ENCODE peak calls at places on chromosomes 4 and X, in five cellular contexts. Y, K, F, X and D are unnamed samples.

GRCh38 chrX:131821945-131822622 is 201.0 kb upstream of the STK26 start:
- DNase-seq in X (no peak), F (no peak), K (no peak), Y (no peak), D (no peak)

GRCh38 chr4:56684320-56684719 is 3.2 kb upstream of the HOPX start:
- DNase-seq in F (no peak), K (no peak), Y (no peak), X (no peak), D (no peak)

GRCh38 chr4:40763228-40763716 is 13.5 kb downstream of the NSUN7 start:
- DNase-seq in X (no peak), K (no peak), F (no peak), Y (no peak), D (no peak)

GRCh38 chr4:73704314-73705055 is 35.9 kb upstream of the CXCL8 start:
- DNase-seq in F (no peak), K (peak; percentile 43), Y (no peak), X (peak; percentile 43), D (peak; percentile 74)

GRCh38 chrX:69152398-69152797 is 12.9 kb downstream of the PJA1 start:
- DNase-seq in F (peak; percentile 29), K (no peak), X (no peak), Y (no peak), D (no peak)

GRCh38 chr4:3035674-3036073 is 38.7 kb downstream of the HTT-AS start:
- DNase-seq in X (no peak), F (no peak), K (no peak), Y (no peak), D (no peak)

GRCh38 chrX:70444326-70445196 is at the start of gene DLG3:
- DNase-seq in F (no peak), X (no peak), K (peak; percentile 42), Y (peak; percentile 66), D (no peak)

GRCh38 chr4:137610960-137611359 is 78.7 kb upstream of the PCDH18 start:
- DNase-seq in F (no peak), Y (no peak), X (no peak), K (no peak), D (no peak)

GRCh38 chr4:110621839-110622751 is 782 bp downstream of the PITX2 start:
- DNase-seq in Y (peak; percentile 78), F (no peak), X (no peak), K (no peak), D (no peak)

DNA sequence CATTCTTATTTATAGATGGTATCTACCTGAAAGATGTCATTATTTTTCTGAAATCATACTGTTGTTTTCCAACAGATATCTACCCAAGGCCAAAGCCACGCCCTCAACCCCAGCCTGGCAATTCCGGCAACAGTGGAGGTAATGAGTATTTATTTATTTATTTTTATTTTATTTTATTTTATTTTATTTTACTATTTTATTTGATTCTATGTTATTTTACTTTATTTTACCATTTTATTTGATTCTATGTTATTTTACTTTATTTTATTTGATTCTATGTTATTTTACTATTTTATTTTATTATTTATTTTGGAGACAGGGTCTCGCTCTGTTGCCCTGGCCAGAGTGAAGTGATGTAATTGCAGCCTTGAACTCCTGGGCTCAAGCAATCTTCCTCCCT is 37.7 kb downstream of the XG start:
- DNase-seq in Y (no peak), K (no peak), F (no peak), X (no peak), D (no peak)
- H3K4me3 ChIP-seq in Y (no peak overlapping the region), K (no peak overlapping the region), F (no peak overlapping the region), X (no peak overlapping the region), D (no peak overlapping the region)

GRCh38 chr4:38661371-38661770 is 2.6 kb upstream of the KLF3 start:
- DNase-seq in F (peak; percentile 60), X (no peak), Y (no peak), K (no peak), D (no peak)

GRCh38 chr4:38664704-38665401 is 854 bp downstream of the KLF3 start:
- DNase-seq in K (no peak), Y (peak; percentile 59), X (peak; percentile 52), F (no peak), D (peak; percentile 83)

GRCh38 chr4:38665846-38666490 is 2.0 kb downstream of the KLF3 start:
- DNase-seq in F (no peak), X (no peak), K (no peak), Y (no peak), D (no peak)

GRCh38 chr4:38663021-38663800 is 788 bp upstream of the KLF3 start:
- DNase-seq in K (peak; percentile 25), F (peak; percentile 95), Y (peak; percentile 72), X (peak; percentile 36), D (peak; percentile 86)

GRCh38 chr4:38663801-38664703 is at the start of gene KLF3:
- DNase-seq in K (peak; percentile 63), Y (peak; percentile 82), F (peak; percentile 98), X (peak; percentile 89), D (peak; percentile 97)
- TF ChIP-seq EP300 in K (peak; percentile 23), Y (no peak), F (no peak), X (peak; percentile 81), D (no peak)

GRCh38 chr4:175789632-175790031 is 22.4 kb downstream of the GPM6A start:
- DNase-seq in F (no peak), Y (no peak), X (no peak), K (no peak), D (no peak)
- H3K4me3 ChIP-seq in F (no peak overlapping the region), Y (no peak overlapping the region), X (no peak overlapping the region), K (no peak overlapping the region), D (no peak overlapping the region)

DNA sequence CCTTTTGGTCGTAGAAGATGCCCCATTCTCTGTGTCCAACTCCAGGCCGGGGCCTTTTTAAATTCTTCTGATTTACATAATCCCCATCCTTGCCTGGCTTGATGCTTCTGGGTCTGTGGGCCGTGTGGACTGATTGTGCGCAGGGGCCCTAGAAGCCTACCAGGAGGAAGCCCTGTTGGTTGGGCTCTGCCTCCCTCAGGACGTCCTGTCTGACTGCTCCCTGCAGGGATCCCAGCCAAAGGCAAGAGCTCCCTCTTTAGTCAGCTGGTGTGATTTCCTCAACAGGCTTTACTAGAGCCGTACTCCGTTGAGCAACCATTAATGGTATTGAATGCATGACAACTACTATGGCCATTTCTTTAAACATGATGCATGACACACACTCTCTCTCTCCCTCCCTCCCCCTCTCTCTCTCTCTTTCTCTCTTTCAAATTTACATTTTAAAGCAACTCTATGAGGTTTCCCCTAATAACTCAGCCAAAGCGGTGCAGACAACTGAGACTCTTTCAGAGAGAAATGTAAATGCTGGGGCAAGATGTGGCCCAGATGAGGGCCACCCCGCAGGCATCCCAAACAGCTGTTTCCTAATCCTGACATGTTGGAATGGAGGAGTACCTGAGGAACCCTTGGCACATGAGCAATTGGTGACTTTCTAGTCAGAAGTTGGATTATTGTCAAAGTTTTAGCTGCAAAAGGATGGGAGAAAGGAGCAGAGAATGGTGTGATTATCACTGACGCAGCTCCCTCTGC is 117.3 kb downstream of the DRD5 start:
- DNase-seq in Y (peak; percentile 68), K (peak; percentile 11), F (no peak), X (no peak), D (no peak)
- TF ChIP-seq EP300 in Y (no peak), K (no peak), F (no peak), X (no peak), D (no peak)

DNA sequence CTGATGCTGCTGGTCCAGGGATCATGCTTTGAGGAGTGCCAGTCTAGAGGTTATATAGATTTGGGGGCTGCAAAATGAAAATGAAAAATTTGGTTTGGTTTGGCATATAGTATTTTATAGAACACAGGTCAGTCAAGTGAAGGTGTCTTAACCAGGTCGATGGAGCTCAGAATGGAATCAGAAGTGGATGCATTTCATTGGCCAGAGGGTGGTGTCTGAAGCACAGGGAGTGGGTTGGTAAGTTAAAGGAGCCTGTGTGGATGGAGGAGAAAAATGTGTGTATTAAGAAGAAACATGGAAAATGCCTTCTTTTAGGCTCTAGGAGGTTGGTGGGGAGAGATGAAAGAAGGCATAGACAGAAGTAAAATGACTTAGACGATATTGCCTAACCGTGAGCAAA is 8.6 kb downstream of the GALNT7 start:
- DNase-seq in Y (no peak), F (no peak), X (no peak), K (no peak), D (no peak)
- H3K4me3 ChIP-seq in Y (no peak overlapping the region), F (no peak overlapping the region), X (no peak overlapping the region), K (no peak overlapping the region), D (no peak overlapping the region)

GRCh38 chrX:1210844-1211243 is 1.6 kb downstream of the CRLF2 start:
- DNase-seq in X (no peak), K (no peak), F (no peak), Y (no peak), D (no peak)

GRCh38 chrX:1212532-1212931 is at the start of gene CRLF2:
- DNase-seq in Y (no peak), X (no peak), K (peak; percentile 54), F (no peak), D (peak; percentile 15)

GRCh38 chrX:1213971-1214370 is 1.5 kb upstream of the CRLF2 start:
- DNase-seq in K (no peak), X (no peak), F (peak; percentile 50), Y (no peak), D (no peak)

GRCh38 chrX:1215123-1215823 is 2.8 kb upstream of the CRLF2 start:
- DNase-seq in K (no peak), X (no peak), F (no peak), Y (no peak), D (no peak)
- TF ChIP-seq EP300 in K (no peak), X (no peak), F (no peak), Y (no peak), D (no peak)

DNA sequence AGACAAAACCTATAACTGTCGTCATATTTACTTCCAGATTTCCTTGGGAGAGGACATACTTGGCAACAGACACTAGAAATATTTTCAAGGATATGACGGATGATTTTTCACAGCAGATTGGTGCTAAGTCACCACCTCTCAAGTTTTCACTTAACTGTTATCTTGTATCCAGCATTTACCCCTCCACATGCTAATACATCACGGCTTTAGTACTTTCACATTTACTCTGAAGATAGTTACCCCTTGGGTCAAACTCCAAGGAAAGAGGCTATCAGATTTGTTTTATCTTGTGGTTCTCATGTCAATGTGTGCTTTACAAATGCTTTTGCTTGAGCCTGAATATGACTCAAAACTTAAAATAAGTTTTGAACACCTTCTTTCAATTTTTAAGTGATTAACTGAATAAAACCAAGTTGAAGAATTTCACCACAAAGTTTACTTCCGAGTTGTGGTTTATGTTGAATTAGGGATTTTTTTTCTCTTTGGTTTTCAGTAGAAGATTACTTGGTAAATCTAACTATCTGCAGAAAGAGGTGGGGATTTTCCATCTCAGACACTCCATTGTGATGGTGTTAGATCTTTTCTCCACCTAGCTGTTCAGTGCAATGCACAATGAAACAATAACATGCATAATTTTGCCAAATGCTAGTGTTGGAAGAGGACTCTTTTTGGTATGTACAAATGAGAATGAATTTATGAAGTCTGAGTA is 75.4 kb upstream of the FAT1 start:
- DNase-seq in X (no peak), K (no peak), F (no peak), Y (no peak), D (no peak)
- H3K4me3 ChIP-seq in X (no peak overlapping the region), K (no peak overlapping the region), F (no peak overlapping the region), Y (no peak overlapping the region), D (no peak overlapping the region)